ENCODE peak calls at places on chromosomes 12 and 14, in nine cellular contexts. X is type B pancreatic cell; G is CD4-positive, alpha-beta memory T cell; E is activated gamma-delta T cell treated with Interleukin-2 at 50 U/mL for 16 hours; L is NCI-H1092 treated with DMSO at 0.1 percent for 48 hours; D is AG08395; R is cardiac muscle cell; O is IMR-90; H is stimulated activated CD4-positive, alpha-beta T cell treated with anti-CD3 and anti-CD28 coated beads, Interleukin-1b, Interleukin-23, amount 100 ng/mL, for 24 hours. Y is an unnamed sample.

GRCh38 chr14:102927878-102928411 is 5.5 kb downstream of the AMN start:
- DNase-seq in H (no peak), G (no peak), L (no peak), D (no peak), X (no peak), R (peak), O (no peak), E (no peak), Y (no peak)

GRCh38 chr12:28631831-28632230 is 441.6 kb downstream of the CCDC91 start:
- DNase-seq in R (no peak), O (peak), E (no peak), D (no peak), H (no peak), G (no peak), X (no peak), L (no peak), Y (no peak)

GRCh38 chr14:77158175-77158908 is 16.8 kb upstream of the ZDHHC22 start:
- DNase-seq in G (no peak), L (peak), X (no peak), E (no peak), R (peak), O (peak), D (peak), H (no peak), Y (no peak)

GRCh38 chr14:104794641-104795467 is 694 bp downstream of the AKT1 start:
- DNase-seq in R (peak), D (peak), H (no peak), O (peak), G (peak), L (no peak), E (no peak), X (no peak), Y (no peak)

GRCh38 chr14:62156052-62156451 is 393.8 kb downstream of the SNAPC1 start:
- DNase-seq in X (no peak), R (no peak), L (no peak), D (no peak), O (no peak), E (no peak), H (no peak), G (no peak), Y (no peak)

GRCh38 chr12:58639323-58639934 is 280.9 kb downstream of the LRIG3 start:
- DNase-seq in L (peak), X (no peak), O (peak), G (no peak), H (no peak), D (no peak), E (no peak), R (no peak), Y (no peak)

GRCh38 chr14:55974046-55974582 is 144.1 kb upstream of the PELI2 start:
- DNase-seq in L (no peak), E (no peak), O (no peak), G (no peak), H (no peak), D (no peak), X (no peak), R (no peak), Y (no peak)

GRCh38 chr12:67747869-67748760 is 99.6 kb downstream of the DYRK2 start:
- DNase-seq in H (no peak), X (no peak), O (peak), G (no peak), L (no peak), E (no peak), R (no peak), D (peak), Y (no peak)

GRCh38 chr12:104485651-104486341 is 29.0 kb downstream of the CHST11 start:
- DNase-seq in H (no peak), G (peak), D (no peak), R (no peak), O (no peak), E (peak), X (no peak), L (no peak), Y (no peak)

GRCh38 chr12:82688035-82688501 is 1.4 kb downstream of the TMTC2 start:
- DNase-seq in L (no peak), R (no peak), D (no peak), X (no peak), H (no peak), G (no peak), O (no peak), E (no peak), Y (no peak)

GRCh38 chr14:100866666-100867630 is 36.6 kb downstream of the RTL1 start:
- DNase-seq in H (no peak), L (no peak), D (no peak), O (no peak), R (no peak), E (no peak), G (no peak), X (no peak), Y (no peak)

GRCh38 chr12:41190360-41190759 is 2.2 kb downstream of the PDZRN4 start:
- DNase-seq in R (peak), E (no peak), D (no peak), O (no peak), X (no peak), L (peak), H (no peak), G (no peak), Y (no peak)

GRCh38 chr14:32711103-32711680 is 227.5 kb upstream of the NPAS3 start:
- DNase-seq in E (no peak), X (no peak), G (no peak), D (peak), R (peak), H (no peak), L (peak), O (peak), Y (peak)